ENCODE peak calls at places on chromosomes 7 and 10, in nine cellular contexts. Y is tibial artery, Z is thoracic aorta, H is cardiac muscle cell, I is ovary, D is IMR-90, W is H1, N is PC-3, S is pancreas. C is an unnamed sample. For H3K4me1, the result is how much of the 10 kb centered on the place peaks cover.

GRCh38 chr7:94436700-94437099 is 42.0 kb downstream of the COL1A2 start:
- DNase-seq in Y (no peak), Z (no peak), H (no peak), I (no peak), D (no peak), W (no peak), N (no peak), S (no peak), C (no peak)

GRCh38 chr10:133126431-133127290 is 33.4 kb upstream of the KNDC1 start:
- DNase-seq in Y (peak), Z (no peak), H (no peak), I (no peak), D (no peak), W (no peak), N (no peak), S (peak), C (peak)

GRCh38 chr10:70561558-70561957 is 41.0 kb downstream of the PRF1 start:
- DNase-seq in Y (peak), Z (no peak), H (no peak), I (no peak), D (no peak), W (no peak), N (no peak), S (no peak), C (no peak)

GRCh38 chr7:130369110-130369711 is 11.1 kb upstream of the CPA1 start:
- DNase-seq in Y (no peak), Z (no peak), H (peak), I (peak), D (peak), W (no peak), N (no peak), S (no peak), C (no peak)

GRCh38 chr10:29795856-29796255 is 161.1 kb upstream of the SVIL start:
- DNase-seq in Y (no peak), Z (no peak), H (no peak), I (no peak), D (peak), W (no peak), N (peak), S (no peak), C (no peak)

GRCh38 chr10:131002031-131002861 is 309.3 kb downstream of the TCERG1L start:
- DNase-seq in Y (peak), Z (no peak), H (no peak), I (no peak), D (no peak), W (peak), N (no peak), S (no peak), C (no peak)

GRCh38 chr7:74272305-74273038 is 16.7 kb upstream of the CLIP2 start:
- DNase-seq in Y (peak), Z (peak), H (no peak), I (peak), D (peak), W (no peak), N (peak), S (no peak), C (peak)

GRCh38 chr7:84547326-84547725 is 352.7 kb upstream of the SEMA3A start:
- DNase-seq in Y (no peak), Z (no peak), H (no peak), I (no peak), D (no peak), W (no peak), N (no peak), S (no peak), C (no peak)

GRCh38 chr10:119511828-119512515 is 30.5 kb downstream of the RGS10 start:
- DNase-seq in Y (no peak), Z (no peak), H (no peak), I (no peak), D (no peak), W (no peak), N (no peak), S (no peak), C (no peak)

GRCh38 chr10:15370212-15370740 is 813 bp downstream of the FAM171A1 start:
- DNase-seq in Y (no peak), Z (no peak), H (peak), I (peak), D (peak), W (no peak), N (no peak), S (peak), C (peak)

GRCh38 chr7:104933022-104933421 is 81.0 kb upstream of the KMT2E start:
- DNase-seq in Y (no peak), Z (no peak), H (no peak), I (no peak), D (no peak), W (no peak), N (no peak), S (no peak), C (no peak)

GRCh38 chr7:94160719-94161435 is 156.7 kb upstream of the BET1 start:
- DNase-seq in Y (no peak), Z (no peak), H (no peak), I (no peak), D (no peak), W (no peak), N (no peak), S (no peak), C (no peak)

GRCh38 chr10:119933179-119933578 is 40.6 kb downstream of the SEC23IP start:
- DNase-seq in Y (no peak), Z (no peak), H (peak), I (no peak), D (peak), W (no peak), N (peak), S (no peak), C (no peak)

GRCh38 chr7:102404005-102404861 is 8.1 kb downstream of the PRKRIP1 start:
- DNase-seq in Y (no peak), Z (no peak), H (peak), I (no peak), D (peak), W (no peak), N (peak), S (no peak), C (no peak)

DNA sequence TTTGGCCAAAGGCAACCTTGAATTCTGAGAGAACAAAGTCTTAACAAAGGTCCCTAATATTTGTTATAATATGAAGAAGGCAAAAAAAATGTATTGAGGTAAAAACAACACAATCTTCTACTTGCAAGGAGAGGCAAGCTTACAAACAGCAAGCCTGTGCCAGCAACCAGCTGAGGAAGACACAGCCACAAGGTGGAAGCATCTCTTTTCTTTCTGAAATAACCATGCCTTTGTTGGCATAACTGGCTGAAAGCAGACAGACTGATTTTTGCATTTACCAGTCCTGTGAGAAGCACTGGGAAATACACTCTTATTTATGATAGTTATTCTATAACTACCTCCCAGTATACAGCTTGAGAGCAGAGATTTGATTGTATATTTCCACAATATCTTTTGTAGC is 292.0 kb downstream of the PHTF2 start:
- DNase-seq in Y (no peak), Z (no peak), H (no peak), I (no peak), D (peak), W (no peak), N (no peak), S (no peak), C (no peak)
- TF ChIP-seq CTCF in Y (no peak), Z (no peak), H (no peak), I (no peak), D (no peak), W (no peak), N (peak), S (no peak), C (no peak)

GRCh38 chr7:100878013-100878412 is 3.1 kb downstream of the SRRT start:
- DNase-seq in Y (no peak), Z (no peak), H (no peak), I (no peak), D (no peak), W (no peak), N (no peak), S (no peak), C (peak)
- H3K4me1 ChIP-seq in Y (under half), Z (half or more), H (under half), I (under half), D (under half), W (under half), N (under half), S (under half), C (under half)

GRCh38 chr10:42753126-42753506 is 29.5 kb upstream of the BMS1 start:
- DNase-seq in Y (peak), Z (no peak), H (peak), I (peak), D (peak), W (peak), N (peak), S (peak), C (peak)
- TF ChIP-seq CTCF in Y (peak), Z (peak), H (peak), I (peak), D (peak), W (peak), N (peak), S (peak), C (peak)

DNA sequence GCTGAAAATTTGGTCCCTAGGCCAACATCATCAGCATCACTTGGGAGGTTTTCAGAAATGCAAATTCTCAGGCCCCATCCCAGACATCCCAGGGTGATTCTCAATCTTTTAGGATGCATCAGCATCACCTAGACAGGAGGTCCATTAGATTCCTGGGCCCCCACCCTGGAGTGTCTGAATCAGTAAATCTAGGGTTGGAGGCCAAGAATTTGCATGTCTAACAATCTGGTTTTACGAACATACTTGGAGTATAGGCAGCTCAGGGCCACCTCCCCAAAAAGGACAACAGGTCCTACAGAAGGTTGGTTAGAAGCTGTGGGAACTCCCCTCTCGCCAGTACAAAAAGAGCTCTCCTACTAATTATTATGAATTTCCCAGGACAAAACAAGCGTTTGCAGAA is 15.5 kb downstream of the ZC3HAV1 start:
- DNase-seq in Y (no peak), Z (no peak), H (no peak), I (no peak), D (no peak), W (no peak), N (no peak), S (no peak), C (no peak)
- H3K4me1 ChIP-seq in Y (under half), Z (under half), H (under half), I (under half), D (under half), W (under half), N (under half), S (under half), C (under half)

DNA sequence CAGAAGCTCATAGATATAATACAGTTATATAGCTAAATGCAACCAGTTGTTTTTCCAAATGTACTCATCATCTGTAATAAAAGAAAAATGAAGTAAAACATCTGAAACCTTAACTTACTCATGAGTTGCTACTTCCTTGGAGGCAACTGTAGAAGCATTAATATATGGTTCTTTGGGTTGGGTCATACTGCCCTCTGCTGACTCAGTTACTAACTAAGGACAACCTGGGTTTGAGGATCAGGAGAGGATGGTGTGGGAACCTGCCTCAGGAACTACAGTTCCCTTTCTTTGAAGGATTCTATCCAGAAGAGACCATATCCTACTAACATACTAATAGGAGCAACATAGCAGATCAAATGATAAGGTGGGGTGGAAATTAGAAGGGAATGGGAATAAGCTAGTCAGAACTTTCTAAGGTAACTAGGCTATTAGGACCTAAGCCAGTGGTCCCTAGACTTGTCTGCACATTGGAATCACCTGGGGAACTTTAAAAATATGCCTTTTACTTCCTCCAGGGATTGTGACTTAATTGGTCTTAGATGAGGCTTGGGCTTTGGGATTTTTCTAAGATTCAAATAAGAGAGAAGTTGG is 20.7 kb downstream of the COX15 start:
- DNase-seq in Y (no peak), Z (no peak), H (peak), I (no peak), D (peak), W (no peak), N (peak), S (no peak), C (no peak)
- TF ChIP-seq CTCF in Y (peak), Z (no peak), H (peak), I (no peak), D (peak), W (peak), N (peak), S (peak), C (peak)

DNA sequence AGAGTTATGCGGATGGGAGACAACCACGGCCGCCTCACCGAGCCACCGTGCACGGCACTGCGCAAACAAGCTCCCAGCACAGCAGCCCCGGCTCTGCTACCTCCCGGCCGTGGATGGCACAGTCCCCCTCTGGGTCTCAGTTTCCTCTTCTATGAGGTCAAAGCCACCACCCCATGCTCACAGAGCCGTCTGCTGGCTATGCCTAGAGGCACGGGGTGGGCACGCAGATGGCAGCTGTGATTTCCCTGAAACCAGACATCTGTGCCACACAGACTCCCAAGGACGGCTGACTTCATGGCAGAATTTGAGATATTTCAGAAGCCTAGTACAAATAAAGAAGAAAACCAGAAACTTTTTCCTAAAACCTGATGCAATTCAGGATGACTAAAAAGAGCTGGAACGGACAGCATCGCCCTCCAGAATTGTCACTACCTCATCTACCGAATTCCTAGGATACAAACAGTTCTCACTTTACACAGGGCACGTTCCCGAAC is 73.2 kb downstream of the AMZ1 start:
- DNase-seq in Y (peak), Z (no peak), H (no peak), I (no peak), D (no peak), W (no peak), N (no peak), S (no peak), C (no peak)
- H3K4me1 ChIP-seq in Y (half or more), Z (half or more), H (under half), I (under half), D (under half), W (under half), N (under half), S (under half), C (under half)

DNA sequence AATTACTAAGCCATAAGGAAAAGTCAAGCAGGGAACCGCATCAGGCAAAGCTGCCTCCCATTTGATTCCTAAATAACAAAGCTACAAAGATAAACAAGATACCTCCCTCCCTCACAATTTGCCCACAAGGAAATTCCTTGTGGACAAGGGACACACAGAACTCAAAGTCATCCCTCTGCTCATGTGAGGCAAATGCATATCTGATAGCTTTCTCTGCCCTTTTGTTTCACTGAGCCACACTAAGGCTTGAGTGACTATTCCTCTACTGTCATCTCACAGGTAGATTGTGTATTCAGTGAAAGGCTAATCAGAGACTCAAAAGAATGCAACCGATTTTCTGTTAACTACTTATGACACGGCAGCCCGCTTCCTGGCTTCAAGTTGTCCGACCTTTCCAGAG is 59.1 kb downstream of the VIM start:
- DNase-seq in Y (no peak), Z (no peak), H (no peak), I (no peak), D (no peak), W (no peak), N (no peak), S (no peak), C (no peak)
- TF ChIP-seq CTCF in Y (no peak), Z (no peak), H (no peak), I (no peak), D (no peak), W (no peak), N (no peak), S (no peak), C (no peak)

DNA sequence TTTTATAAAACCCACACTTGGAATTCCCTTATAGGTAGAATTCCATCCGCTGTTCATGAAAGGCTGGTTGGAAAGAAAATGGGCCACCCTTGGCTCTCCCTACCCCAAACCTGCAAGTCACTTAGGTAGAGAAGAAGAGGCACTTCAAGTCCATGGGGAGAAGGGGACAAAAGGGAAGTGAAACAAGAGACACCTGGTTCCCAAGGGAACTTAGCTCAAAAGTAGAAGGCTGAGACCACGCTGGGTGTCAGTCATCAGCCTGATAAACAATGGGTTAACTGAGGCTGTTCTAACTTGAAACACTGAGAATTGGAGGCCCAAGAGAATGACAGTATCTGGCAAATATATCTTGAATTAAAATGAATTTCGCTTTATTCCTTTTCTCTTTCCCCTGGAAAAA is 330.8 kb upstream of the NFE2L3 start:
- DNase-seq in Y (no peak), Z (no peak), H (no peak), I (no peak), D (no peak), W (no peak), N (no peak), S (no peak), C (no peak)
- H3K4me1 ChIP-seq in Y (under half), Z (under half), H (under half), I (under half), D (under half), W (under half), N (under half), S (under half), C (under half)

DNA sequence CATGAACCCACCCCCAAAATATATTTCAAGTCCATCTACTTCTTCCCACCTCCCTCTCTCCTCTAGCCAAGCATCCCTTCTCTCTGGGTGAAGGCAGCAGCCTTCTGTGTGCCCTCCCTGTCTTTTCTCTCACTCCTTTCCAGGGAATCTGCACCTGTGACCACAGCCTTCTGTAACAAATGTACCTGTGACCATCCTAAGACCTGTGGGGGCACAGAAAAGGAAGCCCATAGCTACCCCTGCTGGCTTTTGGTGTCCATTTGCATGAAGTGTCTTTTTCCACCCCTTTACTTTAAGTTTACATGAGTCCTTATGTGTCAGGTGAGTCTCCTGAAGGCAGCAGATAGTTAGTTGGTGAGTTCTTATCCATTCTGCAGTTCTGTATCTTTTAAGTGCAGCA is 2.0 kb upstream of the TBXAS1 start:
- DNase-seq in Y (no peak), Z (no peak), H (no peak), I (no peak), D (no peak), W (no peak), N (peak), S (no peak), C (no peak)
- TF ChIP-seq CTCF in Y (peak), Z (no peak), H (no peak), I (no peak), D (no peak), W (peak), N (no peak), S (no peak), C (peak)

DNA sequence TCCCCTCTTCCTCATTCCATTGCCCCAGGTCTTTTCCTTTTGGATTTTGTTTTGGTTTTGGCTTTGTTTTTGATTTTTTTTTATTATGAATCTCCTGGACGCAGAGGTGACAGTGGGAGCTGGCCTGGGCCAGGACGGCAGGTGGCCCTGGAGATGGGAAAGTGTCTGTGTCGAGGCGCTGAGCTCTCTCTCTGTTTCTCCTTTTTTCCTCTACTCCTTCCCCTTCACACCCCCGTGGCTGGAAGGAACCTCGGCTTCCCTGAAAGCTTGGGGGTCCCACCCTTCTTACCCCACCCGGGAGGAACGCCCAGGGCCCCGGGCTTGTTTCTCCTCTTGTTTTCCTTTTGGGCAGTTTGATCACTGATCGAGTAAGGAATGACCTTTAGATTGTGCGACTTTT is 13.2 kb downstream of the TRIM8 start:
- DNase-seq in Y (no peak), Z (no peak), H (no peak), I (no peak), D (no peak), W (no peak), N (no peak), S (no peak), C (peak)
- H3K4me1 ChIP-seq in Y (under half), Z (under half), H (under half), I (under half), D (under half), W (under half), N (under half), S (half or more), C (under half)